ENCODE peak calls at places on chromosomes 7 and 10, in five cellular contexts. One of them, this sample, is unnamed.

GRCh38 chr10:65496541-65496940 is 1429.3 kb upstream of the LRRTM3 start:
- DNase-seq in AG10803: no peak
- DNase-seq in upper lobe of right lung: no peak
- DNase-seq in stimulated activated CD4-positive, alpha-beta T cell treated with anti-CD3 and anti-CD28 coated beads, Interleukin-2, amount 100 ng/mL, for 24 hours: no peak
- DNase-seq in GM12864: no peak
- DNase-seq in this sample: no peak

GRCh38 chr10:50850576-50851340 is 34.7 kb downstream of the A1CF start:
- DNase-seq in AG10803: peak
- DNase-seq in upper lobe of right lung: no peak
- DNase-seq in stimulated activated CD4-positive, alpha-beta T cell treated with anti-CD3 and anti-CD28 coated beads, Interleukin-2, amount 100 ng/mL, for 24 hours: no peak
- DNase-seq in GM12864: no peak
- DNase-seq in this sample: no peak

GRCh38 chr7:118918556-118918955 is 694.1 kb downstream of the ANKRD7 start:
- DNase-seq in AG10803: no peak
- DNase-seq in upper lobe of right lung: no peak
- DNase-seq in stimulated activated CD4-positive, alpha-beta T cell treated with anti-CD3 and anti-CD28 coated beads, Interleukin-2, amount 100 ng/mL, for 24 hours: no peak
- DNase-seq in GM12864: no peak
- DNase-seq in this sample: no peak

GRCh38 chr7:155942226-155942950 is 130.1 kb upstream of the SHH start:
- DNase-seq in AG10803: no peak
- DNase-seq in upper lobe of right lung: no peak
- DNase-seq in stimulated activated CD4-positive, alpha-beta T cell treated with anti-CD3 and anti-CD28 coated beads, Interleukin-2, amount 100 ng/mL, for 24 hours: no peak
- DNase-seq in GM12864: no peak
- DNase-seq in this sample: no peak

GRCh38 chr7:101087334-101088068 is 2.2 kb downstream of the TRIM56 start:
- DNase-seq in AG10803: no peak
- DNase-seq in upper lobe of right lung: no peak
- DNase-seq in stimulated activated CD4-positive, alpha-beta T cell treated with anti-CD3 and anti-CD28 coated beads, Interleukin-2, amount 100 ng/mL, for 24 hours: no peak
- DNase-seq in GM12864: no peak
- DNase-seq in this sample: no peak

GRCh38 chr10:68156373-68157185 is 47.3 kb downstream of the MYPN start:
- DNase-seq in AG10803: peak
- DNase-seq in upper lobe of right lung: no peak
- DNase-seq in stimulated activated CD4-positive, alpha-beta T cell treated with anti-CD3 and anti-CD28 coated beads, Interleukin-2, amount 100 ng/mL, for 24 hours: peak
- DNase-seq in GM12864: peak
- DNase-seq in this sample: peak

GRCh38 chr7:84100866-84101265 is 93.7 kb downstream of the SEMA3A start:
- DNase-seq in AG10803: peak
- DNase-seq in upper lobe of right lung: no peak
- DNase-seq in stimulated activated CD4-positive, alpha-beta T cell treated with anti-CD3 and anti-CD28 coated beads, Interleukin-2, amount 100 ng/mL, for 24 hours: no peak
- DNase-seq in GM12864: no peak
- DNase-seq in this sample: no peak

GRCh38 chr7:44068054-44068453 is 2.7 kb upstream of the PGAM2 start:
- DNase-seq in AG10803: no peak
- DNase-seq in upper lobe of right lung: no peak
- DNase-seq in stimulated activated CD4-positive, alpha-beta T cell treated with anti-CD3 and anti-CD28 coated beads, Interleukin-2, amount 100 ng/mL, for 24 hours: no peak
- DNase-seq in GM12864: no peak
- DNase-seq in this sample: no peak

GRCh38 chr7:99079104-99079503 is 64.8 kb downstream of the SMURF1 start:
- DNase-seq in AG10803: no peak
- DNase-seq in upper lobe of right lung: no peak
- DNase-seq in stimulated activated CD4-positive, alpha-beta T cell treated with anti-CD3 and anti-CD28 coated beads, Interleukin-2, amount 100 ng/mL, for 24 hours: no peak
- DNase-seq in GM12864: no peak
- DNase-seq in this sample: no peak